ENCODE peak calls at places on chromosomes 7 and 10, in six cellular contexts. D is brain microvascular endothelial cell; N is cardiac muscle cell; T is left lung; K is H1; Z is CD4-positive, alpha-beta memory T cell. Q is an unnamed sample.

GRCh38 chr10:103958996-103959395 is 7.9 kb upstream of the SLK start:
- DNase-seq in D (no peak), N (no peak), T (no peak), K (no peak), Z (no peak), Q (no peak)

GRCh38 chr7:18221377-18222290 is 194.0 kb upstream of the PRPS1L1 start:
- DNase-seq in D (no peak), N (no peak), T (no peak), K (no peak), Z (no peak), Q (no peak)

GRCh38 chr10:72068901-72069446 is 19.4 kb downstream of the SPOCK2 start:
- DNase-seq in D (no peak), N (no peak), T (no peak), K (no peak), Z (no peak), Q (peak; percentile 43)

GRCh38 chr7:54799792-54800191 is 40.8 kb upstream of the SEC61G start:
- DNase-seq in D (no peak), N (no peak), T (no peak), K (no peak), Z (no peak), Q (no peak)

GRCh38 chr10:12735843-12736462 is 265.6 kb downstream of the CCDC3 start:
- DNase-seq in D (no peak), N (no peak), T (no peak), K (no peak), Z (no peak), Q (no peak)

GRCh38 chr7:90605055-90605454 is 8.9 kb downstream of the CDK14 start:
- DNase-seq in D (no peak), N (no peak), T (no peak), K (no peak), Z (no peak), Q (no peak)

GRCh38 chr10:13820119-13820518 is 233.4 kb downstream of the PRPF18 start:
- DNase-seq in D (no peak), N (no peak), T (no peak), K (no peak), Z (no peak), Q (no peak)

GRCh38 chr10:21953585-21954057 is 49.9 kb downstream of the DNAJC1 start:
- DNase-seq in D (no peak), N (peak; percentile 35), T (no peak), K (no peak), Z (peak; percentile 20), Q (peak; percentile 34)

GRCh38 chr7:152076940-152077933 is 51.8 kb downstream of the GALNT11 start:
- DNase-seq in D (no peak), N (no peak), T (no peak), K (no peak), Z (no peak), Q (no peak)

GRCh38 chr7:38294926-38295325 is 21.5 kb upstream of the TARP start:
- DNase-seq in D (no peak), N (no peak), T (no peak), K (no peak), Z (no peak), Q (no peak)

GRCh38 chr7:79949778-79950177 is 184.9 kb upstream of the GNAI1 start:
- DNase-seq in D (no peak), N (peak; percentile 5), T (no peak), K (no peak), Z (no peak), Q (no peak)

GRCh38 chr10:21534611-21535493 is 820 bp downstream of the MLLT10 start:
- DNase-seq in D (no peak), N (peak; percentile 88), T (peak; percentile 91), K (no peak), Z (peak; percentile 47), Q (peak; percentile 86)

GRCh38 chr10:28036587-28036986 is 37.7 kb upstream of the ODAD2 start:
- DNase-seq in D (peak; percentile 53), N (no peak), T (no peak), K (no peak), Z (no peak), Q (no peak)

GRCh38 chr7:69060516-69060915 is 537.8 kb upstream of the AUTS2 start:
- DNase-seq in D (no peak), N (no peak), T (no peak), K (no peak), Z (no peak), Q (no peak)

GRCh38 chr7:5237286-5237685 is 45.5 kb upstream of the SLC29A4 start:
- DNase-seq in D (no peak), N (no peak), T (peak; percentile 90), K (no peak), Z (no peak), Q (no peak)

GRCh38 chr7:4267326-4268039 is 414.6 kb upstream of the FOXK1 start:
- DNase-seq in D (no peak), N (no peak), T (no peak), K (no peak), Z (no peak), Q (no peak)

GRCh38 chr7:35260254-35260653 is 6.4 kb upstream of the TBX20 start:
- DNase-seq in D (no peak), N (no peak), T (no peak), K (no peak), Z (no peak), Q (peak; percentile 55)

DNA sequence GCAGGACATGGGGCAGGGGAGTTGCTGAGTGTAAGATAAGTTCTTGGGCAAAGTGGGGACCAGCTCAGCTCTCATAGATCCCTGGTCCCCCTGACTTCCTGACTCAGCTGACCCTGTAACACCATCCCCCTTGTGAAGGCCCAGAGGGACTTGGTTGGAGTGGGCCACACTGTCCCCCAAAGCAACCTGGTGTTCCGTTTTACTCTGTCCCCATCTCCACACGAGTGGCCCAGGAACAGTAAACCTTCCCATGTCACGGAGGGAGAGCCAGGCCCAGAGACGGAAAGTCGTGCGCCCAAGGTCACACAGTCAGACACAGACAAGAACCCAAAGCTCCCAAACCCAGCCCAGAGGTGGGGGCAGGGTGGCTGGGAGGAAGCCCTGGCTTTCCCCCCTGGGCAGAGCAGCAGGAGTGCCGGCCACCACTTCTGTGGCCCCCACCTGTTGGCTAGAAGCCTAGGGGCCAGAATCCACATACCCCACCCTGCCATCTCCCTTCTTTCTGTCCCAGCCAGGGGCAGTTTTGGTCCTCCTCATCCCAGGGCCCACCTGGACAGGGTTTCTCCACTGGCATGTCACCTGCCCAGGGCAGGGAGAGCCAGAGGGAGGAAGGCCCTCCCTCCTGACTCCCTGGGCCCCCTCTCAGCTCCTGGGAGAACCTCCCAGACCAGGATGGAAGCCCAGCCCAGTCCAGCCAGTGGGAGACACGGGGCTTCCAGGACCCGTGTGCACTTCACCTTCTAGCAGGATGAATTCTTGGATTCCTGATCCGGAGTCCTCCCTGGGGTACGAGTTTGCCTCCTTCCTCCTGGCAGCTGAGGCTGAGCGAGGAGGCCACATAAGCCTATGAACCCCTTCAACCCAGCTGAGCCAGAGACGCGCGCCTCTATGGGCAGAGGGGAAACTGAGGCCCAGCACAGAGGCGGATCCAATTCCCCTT is 20.6 kb upstream of the VPS37D start:
- DNase-seq in D (no peak), N (no peak), T (no peak), K (no peak), Z (no peak), Q (no peak)
- H3K27me3 ChIP-seq in D (peaks cover 51% of the 10 kb centered on the region), N (peaks cover 72% of the 10 kb centered on the region), T (peaks cover 18% of the 10 kb centered on the region), K (no peaks in the 10 kb centered on the region), Z (peaks cover 15% of the 10 kb centered on the region), Q (peaks cover 44% of the 10 kb centered on the region)

DNA sequence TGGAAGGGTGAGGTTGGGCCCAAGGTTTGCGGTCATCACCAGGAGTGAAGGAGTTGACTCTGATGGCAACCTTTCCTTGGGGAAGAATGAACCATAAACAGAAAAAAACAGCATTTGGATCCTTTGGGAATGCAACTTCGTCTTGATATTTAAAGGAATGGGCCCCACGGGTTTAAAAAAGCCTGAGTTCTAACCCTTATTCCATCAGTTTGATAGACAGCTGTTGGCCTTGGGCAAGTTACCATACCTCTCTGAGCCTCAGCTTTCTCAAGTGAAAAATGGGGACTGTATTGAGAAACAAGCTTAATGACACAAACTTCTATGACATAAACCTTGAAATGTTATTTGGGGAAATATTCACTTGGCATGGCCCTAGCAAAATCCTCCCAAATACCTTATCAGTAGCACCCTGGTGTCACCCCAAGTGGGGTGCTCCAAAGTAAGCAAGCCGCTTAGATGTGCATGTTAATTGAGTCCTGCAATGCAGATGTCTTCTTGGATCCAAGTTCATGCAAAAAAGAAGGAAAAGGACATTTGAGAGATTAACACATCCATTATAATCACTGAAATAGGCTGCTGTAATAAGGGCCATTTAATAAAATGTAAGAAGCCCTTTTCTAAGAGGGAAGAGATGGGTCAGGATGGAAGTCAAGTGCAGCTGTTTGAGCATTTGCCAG is 13.8 kb downstream of the MXI1 start:
- DNase-seq in D (no peak), N (no peak), T (no peak), K (no peak), Z (no peak), Q (no peak)
- H3K4me3 ChIP-seq in D (peak overlapping the region; percentile 58), N (no peak overlapping the region), T (peak overlapping the region; percentile 19), K (peak overlapping the region; percentile 3), Z (peak overlapping the region; percentile 40), Q (no peak overlapping the region)

GRCh38 chr7:66953044-66953427 is 32.0 kb downstream of the TMEM248 start:
- DNase-seq in D (no peak), N (no peak), T (no peak), K (no peak), Z (no peak), Q (no peak)

GRCh38 chr7:66950311-66950710 is 29.3 kb downstream of the TMEM248 start:
- DNase-seq in D (no peak), N (no peak), T (no peak), K (no peak), Z (no peak), Q (no peak)

GRCh38 chr7:66948480-66949109 is 27.6 kb downstream of the TMEM248 start:
- DNase-seq in D (no peak), N (no peak), T (no peak), K (no peak), Z (no peak), Q (no peak)

GRCh38 chr7:66950763-66951162 is 29.7 kb downstream of the TMEM248 start:
- DNase-seq in D (peak; percentile 64), N (no peak), T (no peak), K (no peak), Z (no peak), Q (no peak)

GRCh38 chr7:66952343-66953043 is 31.5 kb downstream of the TMEM248 start:
- DNase-seq in D (peak; percentile 47), N (no peak), T (no peak), K (peak; percentile 49), Z (no peak), Q (peak; percentile 41)
- H3K36me3 ChIP-seq in D (peaks cover 47% of the 10 kb centered on the region), N (peaks cover 54% of the 10 kb centered on the region), T (no peaks in the 10 kb centered on the region), K (peaks cover 10% of the 10 kb centered on the region), Z (peaks cover 67% of the 10 kb centered on the region), Q (peaks cover 22% of the 10 kb centered on the region)

GRCh38 chr7:142347091-142347490 is 89.2 kb upstream of the PRSS58 start:
- DNase-seq in D (no peak), N (no peak), T (no peak), K (no peak), Z (no peak), Q (no peak)
- H3K27me3 ChIP-seq in D (no peaks in the 10 kb centered on the region), N (no peaks in the 10 kb centered on the region), T (no peaks in the 10 kb centered on the region), K (no peaks in the 10 kb centered on the region), Z (no peaks in the 10 kb centered on the region), Q (no peaks in the 10 kb centered on the region)

GRCh38 chr7:44106311-44107065 is 2.3 kb downstream of the AEBP1 start:
- DNase-seq in D (no peak), N (no peak), T (no peak), K (no peak), Z (no peak), Q (no peak)
- H3K4me3 ChIP-seq in D (peak overlapping the region; percentile 75), N (no peak overlapping the region), T (peak overlapping the region; percentile 44), K (no peak overlapping the region), Z (no peak overlapping the region), Q (no peak overlapping the region)

GRCh38 chr10:119441921-119442757 is 100.4 kb downstream of the RGS10 start:
- DNase-seq in D (no peak), N (no peak), T (no peak), K (no peak), Z (no peak), Q (no peak)
- H3K36me3 ChIP-seq in D (peaks cover under 1% of the 10 kb centered on the region), N (no peaks in the 10 kb centered on the region), T (no peaks in the 10 kb centered on the region), K (no peaks in the 10 kb centered on the region), Z (no peaks in the 10 kb centered on the region), Q (no peaks in the 10 kb centered on the region)